ENCODE peak calls at places on chromosomes 12 and 14, in seven cellular contexts. W, H, X, T, F, S and U are unnamed samples.

GRCh38 chr14:77142289-77142814 is 761 bp upstream of the ZDHHC22 start:
- DNase-seq in W (no peak), F (no peak), X (no peak), S (no peak), H (no peak), T (no peak), U (no peak)

GRCh38 chr12:10395390-10395998 is 5.7 kb upstream of the KLRK1 start:
- DNase-seq in X (no peak), F (peak), T (peak), H (no peak), W (no peak), S (no peak), U (peak)

GRCh38 chr14:85195872-85196477 is 334.0 kb upstream of the FLRT2 start:
- DNase-seq in T (peak), S (no peak), X (no peak), W (no peak), F (no peak), H (no peak), U (no peak)

GRCh38 chr14:69625299-69626131 is 14.1 kb downstream of the SUSD6 start:
- DNase-seq in S (no peak), X (peak), F (no peak), T (no peak), W (peak), H (peak), U (no peak)

GRCh38 chr12:69901141-69901900 is 76.3 kb downstream of the MYRFL start:
- DNase-seq in F (no peak), W (no peak), X (no peak), H (no peak), T (no peak), S (no peak), U (no peak)

GRCh38 chr12:112367986-112368385 is 14.2 kb downstream of the HECTD4 start:
- DNase-seq in T (no peak), S (no peak), W (no peak), H (no peak), X (no peak), F (no peak), U (no peak)

GRCh38 chr14:32329690-32330290 is 692 bp downstream of the AKAP6 start:
- DNase-seq in W (no peak), S (no peak), X (no peak), F (no peak), T (no peak), H (no peak), U (no peak)

GRCh38 chr14:80055912-80056801 is 155.1 kb downstream of the DIO2 start:
- DNase-seq in W (no peak), H (no peak), T (peak), X (no peak), S (peak), F (no peak), U (peak)

GRCh38 chr14:92677087-92677668 is 71.2 kb downstream of the LGMN start:
- DNase-seq in X (peak), F (no peak), H (no peak), S (no peak), T (no peak), W (peak), U (no peak)

GRCh38 chr14:100138082-100138787 is 21.2 kb downstream of the DEGS2 start:
- DNase-seq in X (no peak), F (no peak), S (no peak), H (no peak), W (no peak), T (peak), U (no peak)

GRCh38 chr14:103702497-103703432 is 12.5 kb downstream of the XRCC3 start:
- DNase-seq in X (no peak), S (peak), F (no peak), H (no peak), T (no peak), W (no peak), U (no peak)

GRCh38 chr14:22427771-22428228 is 161.2 kb downstream of the DAD1 start:
- DNase-seq in H (no peak), W (no peak), F (peak), S (no peak), T (no peak), X (peak), U (peak)

GRCh38 chr12:53051881-53052412 is 2.1 kb downstream of the TNS2 start:
- DNase-seq in T (no peak), X (no peak), F (no peak), S (no peak), W (no peak), H (no peak), U (no peak)

GRCh38 chr14:25120261-25120660 is 70.3 kb upstream of the STXBP6 start:
- DNase-seq in S (no peak), X (no peak), H (no peak), W (no peak), F (no peak), T (no peak), U (no peak)

GRCh38 chr12:123948401-123949117 is 24.1 kb downstream of the CCDC92 start:
- DNase-seq in H (no peak), X (no peak), T (no peak), F (no peak), S (no peak), W (no peak), U (no peak)

GRCh38 chr14:58106446-58106845 is 45.6 kb downstream of the ARMH4 start:
- DNase-seq in X (no peak), S (no peak), H (no peak), W (no peak), F (no peak), T (no peak), U (no peak)

GRCh38 chr14:55370883-55371455 is 40.7 kb downstream of the ATG14 start:
- DNase-seq in W (no peak), T (no peak), S (no peak), H (no peak), X (no peak), F (no peak), U (no peak)

GRCh38 chr14:66758031-66758613 is 250.2 kb downstream of the GPHN start:
- DNase-seq in W (no peak), F (no peak), S (no peak), X (no peak), T (no peak), H (no peak), U (no peak)

GRCh38 chr12:49543914-49544815 is 5.3 kb downstream of the KCNH3 start:
- DNase-seq in S (no peak), W (no peak), T (no peak), X (no peak), F (no peak), H (no peak), U (no peak)

GRCh38 chr12:112096070-112096469 is 12.5 kb downstream of the NAA25 start:
- DNase-seq in X (no peak), S (no peak), W (no peak), H (no peak), F (no peak), T (no peak), U (no peak)

GRCh38 chr12:68469136-68469535 is 137.0 kb upstream of the MDM1 start:
- DNase-seq in X (no peak), S (no peak), H (no peak), T (no peak), W (no peak), F (no peak), U (no peak)

GRCh38 chr14:85218982-85219381 is 311.0 kb upstream of the FLRT2 start:
- DNase-seq in F (no peak), X (no peak), H (no peak), T (no peak), S (no peak), W (no peak), U (no peak)

GRCh38 chr12:78120866-78121590 is 290.3 kb downstream of the NAV3 start:
- DNase-seq in W (no peak), X (no peak), T (peak), H (no peak), F (no peak), S (no peak), U (no peak)

GRCh38 chr12:29901585-29901984 is 117.8 kb upstream of the TMTC1 start:
- DNase-seq in X (no peak), F (no peak), W (no peak), H (no peak), T (no peak), S (no peak), U (no peak)

GRCh38 chr12:102685841-102686240 is 205.5 kb upstream of the IGF1 start:
- DNase-seq in F (no peak), T (no peak), H (no peak), W (no peak), S (no peak), X (no peak), U (no peak)

GRCh38 chr12:108253540-108253939 is 85.6 kb downstream of the CMKLR1 start:
- DNase-seq in F (no peak), T (no peak), H (peak), S (no peak), W (no peak), X (no peak), U (no peak)

GRCh38 chr12:130916251-130916911 is 37.3 kb upstream of the ADGRD1 start:
- DNase-seq in X (peak), F (peak), W (no peak), S (peak), T (no peak), H (no peak), U (peak)

GRCh38 chr14:97217094-97217885 is 420.1 kb downstream of the VRK1 start:
- DNase-seq in S (no peak), T (no peak), F (no peak), H (no peak), X (no peak), W (no peak), U (no peak)

GRCh38 chr14:58298880-58299664 is 717 bp downstream of the ARID4A start:
- DNase-seq in X (peak), T (no peak), S (peak), W (no peak), F (no peak), H (peak), U (peak)